ENCODE peak calls at places on chromosome 14, in five cellular contexts. N, E, C, W and G are unnamed samples.

GRCh38 chr14:22427771-22428228 is 161.2 kb downstream of the DAD1 start:
- DNase-seq in N (peak), E (peak), C (peak), W (no peak), G (no peak)

GRCh38 chr14:94569381-94570001 is 8.2 kb downstream of the SERPINA4 start:
- DNase-seq in N (no peak), E (no peak), C (no peak), W (no peak), G (no peak)

GRCh38 chr14:99668307-99668997 is 15.6 kb upstream of the CYP46A1 start:
- DNase-seq in N (no peak), E (no peak), C (no peak), W (no peak), G (no peak)

GRCh38 chr14:104290058-104290667 is 151.8 kb downstream of the KIF26A start:
- DNase-seq in N (no peak), E (no peak), C (no peak), W (no peak), G (no peak)

GRCh38 chr14:77183896-77184295 is 2.3 kb downstream of the TMEM63C start:
- DNase-seq in N (no peak), E (no peak), C (no peak), W (no peak), G (no peak)

GRCh38 chr14:74516451-74517155 is 23.0 kb downstream of the ISCA2 start:
- DNase-seq in N (peak), E (peak), C (no peak), W (no peak), G (no peak)

GRCh38 chr14:72739446-72740405 is 154.2 kb downstream of the DPF3 start:
- DNase-seq in N (no peak), E (no peak), C (no peak), W (no peak), G (no peak)

GRCh38 chr14:80491131-80491530 is 279.8 kb upstream of the DIO2 start:
- DNase-seq in N (peak), E (peak), C (no peak), W (peak), G (peak)

GRCh38 chr14:36227344-36227743 is 50.8 kb upstream of the PTCSC3 start:
- DNase-seq in N (no peak), E (no peak), C (no peak), W (no peak), G (no peak)

GRCh38 chr14:83992857-83993256 is 1537.1 kb upstream of the FLRT2 start:
- DNase-seq in N (no peak), E (peak), C (no peak), W (no peak), G (no peak)

GRCh38 chr14:104657114-104657524 is 32.3 kb upstream of the INF2 start:
- DNase-seq in N (no peak), E (no peak), C (no peak), W (no peak), G (peak)

GRCh38 chr14:53979141-53979673 is 22.6 kb upstream of the BMP4 start:
- DNase-seq in N (peak), E (no peak), C (no peak), W (no peak), G (no peak)

GRCh38 chr14:22304324-22304723 is 284.7 kb downstream of the DAD1 start:
- DNase-seq in N (no peak), E (no peak), C (no peak), W (no peak), G (no peak)

GRCh38 chr14:93536945-93537344 is 106.2 kb downstream of the UNC79 start:
- DNase-seq in N (no peak), E (no peak), C (no peak), W (no peak), G (no peak)
- TF ChIP-seq CTCF in N (no peak), E (peak), C (no peak), W (no peak), G (peak)

DNA sequence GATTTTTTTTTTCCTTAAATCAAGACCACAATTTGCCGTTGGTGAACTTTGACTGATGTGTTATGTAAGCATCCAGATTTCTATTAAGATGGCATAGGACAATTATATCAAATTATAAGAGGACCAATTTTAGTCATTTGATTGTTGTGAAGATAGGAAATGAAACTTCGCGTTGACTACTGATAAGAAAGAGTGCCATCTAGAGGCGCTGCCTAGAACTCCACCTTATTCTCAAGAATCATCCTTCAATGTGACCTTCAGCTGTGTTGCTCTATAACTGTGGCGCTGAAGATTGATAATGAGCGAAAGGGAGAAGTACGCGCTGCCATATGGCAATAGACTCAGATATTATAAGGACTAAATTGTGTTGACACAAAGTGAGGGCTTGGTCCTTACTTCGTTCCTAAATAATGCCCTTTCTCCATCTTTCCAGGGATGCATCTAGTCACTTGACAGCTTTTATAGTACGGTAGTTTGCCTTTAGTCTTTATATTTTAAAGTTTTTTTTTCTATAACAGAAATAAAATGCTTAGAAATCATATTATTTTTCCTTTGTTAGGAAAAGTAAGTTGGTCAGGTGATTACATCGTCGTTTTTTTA is 350.8 kb upstream of the STXBP6 start:
- DNase-seq in N (peak), E (peak), C (no peak), W (no peak), G (no peak)
- TF ChIP-seq CTCF in N (peak), E (peak), C (peak), W (peak), G (peak)

GRCh38 chr14:64298773-64299172 is 4.6 kb upstream of the ESR2 start:
- DNase-seq in N (no peak), E (no peak), C (no peak), W (no peak), G (no peak)
- TF ChIP-seq CTCF in N (no peak), E (no peak), C (no peak), W (no peak), G (no peak)

GRCh38 chr14:70045715-70046535 is 142.8 kb downstream of the SLC8A3 start:
- DNase-seq in N (peak), E (peak), C (peak), W (peak), G (peak)
- TF ChIP-seq CTCF in N (peak), E (peak), C (peak), W (peak), G (peak)

DNA sequence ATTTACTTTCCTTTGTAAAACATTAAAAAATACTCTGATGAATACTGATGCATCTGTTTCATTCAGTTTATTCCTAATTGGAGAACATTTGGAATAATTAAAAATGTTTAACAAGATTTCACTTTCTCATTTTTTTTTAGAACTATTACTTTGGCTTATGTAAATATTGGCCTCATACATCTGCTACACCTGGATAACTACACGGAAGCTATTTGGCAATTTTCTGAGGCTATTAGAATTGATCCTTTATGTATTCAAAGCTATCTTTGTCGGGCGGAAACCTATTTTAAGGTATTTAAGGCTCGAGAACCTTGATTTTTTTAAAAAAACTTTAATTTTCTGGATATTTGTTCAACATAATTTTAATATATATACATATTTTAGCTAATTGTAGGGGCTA is 196.7 kb downstream of the TTC6 start:
- DNase-seq in N (no peak), E (no peak), C (no peak), W (no peak), G (no peak)
- TF ChIP-seq CTCF in N (no peak), E (no peak), C (no peak), W (no peak), G (no peak)

GRCh38 chr14:75578099-75578785 is at the start of gene FLVCR2:
- DNase-seq in N (peak), E (peak), C (peak), W (peak), G (peak)

GRCh38 chr14:75579882-75580281 is 1.5 kb downstream of the FLVCR2 start:
- DNase-seq in N (no peak), E (no peak), C (no peak), W (no peak), G (no peak)

GRCh38 chr14:75577724-75578098 is 709 bp upstream of the FLVCR2 start:
- DNase-seq in N (peak), E (peak), C (peak), W (peak), G (peak)

GRCh38 chr14:75577090-75577489 is 1.3 kb upstream of the FLVCR2 start:
- DNase-seq in N (no peak), E (no peak), C (no peak), W (no peak), G (no peak)

GRCh38 chr14:75578786-75579781 is 664 bp downstream of the FLVCR2 start:
- DNase-seq in N (no peak), E (peak), C (peak), W (peak), G (no peak)
- TF ChIP-seq CTCF in N (peak), E (peak), C (peak), W (no peak), G (no peak)

DNA sequence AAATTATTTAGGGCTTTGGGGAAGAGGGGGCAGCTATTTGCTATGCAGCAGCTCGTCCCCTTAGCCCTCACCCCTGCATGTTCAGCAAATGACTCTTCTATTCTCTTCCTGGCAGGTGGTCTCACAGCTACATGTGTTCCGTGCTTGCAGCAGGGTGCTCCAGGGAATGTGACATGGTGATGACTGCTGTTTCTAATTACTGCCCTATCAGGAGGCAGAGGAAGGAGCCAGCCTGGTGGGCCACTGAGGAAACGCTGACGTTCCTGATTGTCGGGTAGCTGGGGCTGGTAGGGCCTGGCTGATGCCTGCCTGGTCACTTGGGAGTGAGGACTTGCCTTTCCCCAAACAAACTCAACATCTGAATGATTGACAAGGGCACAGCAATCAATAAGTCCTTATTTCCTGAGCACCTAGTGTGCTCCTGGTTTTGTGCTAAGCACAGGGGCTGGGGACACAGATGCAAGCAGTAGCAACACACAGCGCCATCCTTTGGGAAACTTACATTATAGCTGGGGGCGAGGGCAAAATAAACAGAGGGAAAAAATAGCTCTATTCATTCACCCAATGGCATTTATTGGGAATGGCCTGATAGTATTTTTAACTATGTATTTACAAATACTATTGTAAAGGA is 377.8 kb downstream of the FUT8 start:
- DNase-seq in N (no peak), E (no peak), C (no peak), W (no peak), G (no peak)
- TF ChIP-seq CTCF in N (no peak), E (no peak), C (no peak), W (no peak), G (no peak)

GRCh38 chr14:62168564-62169155 is 406.4 kb downstream of the SNAPC1 start:
- DNase-seq in N (no peak), E (no peak), C (no peak), W (no peak), G (no peak)
- TF ChIP-seq CTCF in N (no peak), E (peak), C (peak), W (no peak), G (no peak)

GRCh38 chr14:68926236-68926635 is 52.9 kb downstream of the ACTN1 start:
- DNase-seq in N (no peak), E (no peak), C (no peak), W (no peak), G (no peak)
- TF ChIP-seq CTCF in N (peak), E (peak), C (peak), W (no peak), G (no peak)

GRCh38 chr14:32460267-32460666 is 131.2 kb downstream of the AKAP6 start:
- DNase-seq in N (no peak), E (no peak), C (no peak), W (no peak), G (no peak)

GRCh38 chr14:32457213-32457920 is 128.3 kb downstream of the AKAP6 start:
- DNase-seq in N (peak), E (peak), C (no peak), W (peak), G (no peak)

GRCh38 chr14:32453857-32454810 is 125.0 kb downstream of the AKAP6 start:
- DNase-seq in N (no peak), E (peak), C (no peak), W (no peak), G (no peak)

GRCh38 chr14:32458720-32459119 is 129.6 kb downstream of the AKAP6 start:
- DNase-seq in N (no peak), E (no peak), C (no peak), W (no peak), G (no peak)
- TF ChIP-seq CTCF in N (no peak), E (no peak), C (no peak), W (no peak), G (no peak)